ENCODE peak calls at places on chromosome 2, in nine cellular contexts. K, N, H, C, P, M, Y, G and T are unnamed samples.

GRCh38 chr2:40760071-40760666 is 308.3 kb upstream of the SLC8A1 start:
- DNase-seq in G (peak), C (peak), N (peak), P (peak), K (no peak), H (peak), M (peak), Y (no peak), T (peak)

GRCh38 chr2:239298126-239298804 is 102.6 kb downstream of the HDAC4 start:
- DNase-seq in P (no peak), M (no peak), G (no peak), N (peak), H (no peak), K (no peak), Y (no peak), C (peak), T (no peak)

GRCh38 chr2:36352711-36353110 is 2.9 kb upstream of the CRIM1 start:
- DNase-seq in C (no peak), P (no peak), H (no peak), N (no peak), M (peak), G (peak), Y (no peak), K (no peak), T (peak)

GRCh38 chr2:171964328-171964727 is 35.4 kb upstream of the METAP1D start:
- DNase-seq in M (no peak), C (no peak), G (no peak), H (no peak), Y (no peak), N (no peak), K (no peak), P (no peak), T (no peak)

GRCh38 chr2:160076239-160076638 is 13.8 kb upstream of the PLA2R1 start:
- DNase-seq in C (no peak), N (no peak), K (no peak), P (no peak), Y (no peak), M (no peak), G (no peak), H (no peak), T (no peak)

GRCh38 chr2:20074901-20075300 is 23.5 kb upstream of the LAPTM4A start:
- DNase-seq in K (no peak), Y (no peak), P (no peak), N (no peak), H (no peak), G (no peak), C (no peak), M (no peak), T (no peak)

GRCh38 chr2:198697218-198697617 is 760.5 kb downstream of the SATB2 start:
- DNase-seq in M (no peak), Y (no peak), H (no peak), C (no peak), K (no peak), N (no peak), G (no peak), P (no peak), T (no peak)

GRCh38 chr2:39755466-39755865 is 23.6 kb downstream of the THUMPD2 start:
- DNase-seq in N (no peak), Y (no peak), M (no peak), H (no peak), K (no peak), G (no peak), P (no peak), C (no peak), T (no peak)

GRCh38 chr2:70248810-70249438 is 496 bp upstream of the TIA1 start:
- DNase-seq in K (peak), H (peak), N (no peak), M (peak), Y (peak), P (peak), C (peak), G (peak), T (no peak)

GRCh38 chr2:3490191-3491158 is 28.9 kb downstream of the ADI1 start:
- DNase-seq in Y (no peak), N (peak), M (no peak), P (no peak), H (no peak), G (no peak), C (no peak), K (peak), T (no peak)

GRCh38 chr2:235766206-235766794 is 272.5 kb downstream of the AGAP1 start:
- DNase-seq in G (peak), P (peak), M (peak), N (peak), C (peak), H (peak), K (peak), Y (peak), T (peak)